ENCODE peak calls at places on chromosomes 3 and 15, in ten cellular contexts. N is CD8-positive, alpha-beta T cell; R is transverse colon; F is fibroblast of mammary gland; Y is cardiac muscle cell; K is cardiac fibroblast; V is heart left ventricle; J is tibial nerve; C is lower lobe of right lung; M is lower leg skin. W is an unnamed sample.

GRCh38 chr3:69422751-69423150 is 36.9 kb upstream of the FRMD4B start:
- DNase-seq in N (no peak), R (no peak), Y (no peak), C (no peak), F (peak; percentile 75), V (no peak), M (no peak), J (no peak), K (peak; percentile 56), W (no peak)

GRCh38 chr15:51234181-51234927 is 104.0 kb downstream of the CYP19A1 start:
- DNase-seq in Y (no peak), R (no peak), V (no peak), N (no peak), F (peak; percentile 28), J (no peak), K (no peak), M (no peak), C (no peak), W (no peak)

GRCh38 chr3:37183375-37183831 is 9.0 kb upstream of the LRRFIP2 start:
- DNase-seq in J (no peak), R (no peak), Y (no peak), F (peak; percentile 97), M (no peak), K (peak; percentile 94), C (no peak), V (no peak), N (no peak), W (peak; percentile 87)

GRCh38 chr3:114566162-114566755 is 272.4 kb downstream of the TIGIT start:
- DNase-seq in R (no peak), Y (no peak), C (no peak), M (no peak), J (no peak), K (no peak), F (no peak), N (no peak), V (no peak), W (no peak)

GRCh38 chr3:150179330-150179729 is 208.6 kb upstream of the PFN2 start:
- DNase-seq in R (no peak), V (no peak), N (no peak), K (no peak), M (no peak), Y (no peak), F (no peak), J (no peak), C (no peak), W (no peak)

GRCh38 chr15:88139936-88140335 is 116.6 kb downstream of the NTRK3 start:
- DNase-seq in J (no peak), C (no peak), R (no peak), V (no peak), K (no peak), M (no peak), Y (no peak), N (no peak), F (no peak), W (no peak)

GRCh38 chr3:168997488-168997887 is 666.0 kb downstream of the MECOM start:
- DNase-seq in R (no peak), Y (no peak), M (no peak), J (no peak), F (no peak), N (no peak), K (no peak), V (no peak), C (no peak), W (no peak)

GRCh38 chr3:78035020-78035660 is 995.2 kb downstream of the ROBO2 start:
- DNase-seq in R (no peak), F (no peak), Y (no peak), V (no peak), K (no peak), C (no peak), N (no peak), M (no peak), J (no peak), W (no peak)

GRCh38 chr3:37291275-37291700 is 116.9 kb upstream of the LRRFIP2 start:
- DNase-seq in V (no peak), J (no peak), R (no peak), C (no peak), Y (no peak), F (peak; percentile 86), M (no peak), N (no peak), K (peak; percentile 53), W (peak; percentile 70)

GRCh38 chr15:22887157-22887951 is 48.9 kb downstream of the NIPA2 start:
- DNase-seq in Y (no peak), C (no peak), N (no peak), M (peak; percentile 84), R (peak; percentile 64), K (peak; percentile 51), F (peak; percentile 97), J (no peak), V (peak; percentile 34), W (peak; percentile 45)

GRCh38 chr3:82198009-82198408 is 436.6 kb upstream of the GBE1 start:
- DNase-seq in K (no peak), M (no peak), R (no peak), F (no peak), Y (no peak), J (no peak), C (no peak), N (no peak), V (no peak), W (no peak)

GRCh38 chr15:100174532-100174931 is 167.2 kb downstream of the ADAMTS17 start:
- DNase-seq in R (no peak), C (no peak), M (no peak), V (no peak), K (no peak), Y (no peak), J (no peak), F (no peak), N (no peak), W (no peak)
- TF ChIP-seq CTCF in R (no peak), C (no peak), M (no peak), V (no peak), K (no peak), Y (no peak), J (no peak), F (no peak), N (no peak), W (no peak)

GRCh38 chr3:191809326-191809949 is 348.5 kb downstream of the PYDC2 start:
- DNase-seq in F (peak; percentile 1), J (no peak), V (no peak), Y (no peak), M (no peak), K (no peak), C (no peak), N (no peak), R (no peak), W (no peak)
- TF ChIP-seq CTCF in F (peak; percentile 0), J (no peak), V (no peak), Y (no peak), M (no peak), K (no peak), C (no peak), N (no peak), R (no peak), W (peak; percentile 27)

DNA sequence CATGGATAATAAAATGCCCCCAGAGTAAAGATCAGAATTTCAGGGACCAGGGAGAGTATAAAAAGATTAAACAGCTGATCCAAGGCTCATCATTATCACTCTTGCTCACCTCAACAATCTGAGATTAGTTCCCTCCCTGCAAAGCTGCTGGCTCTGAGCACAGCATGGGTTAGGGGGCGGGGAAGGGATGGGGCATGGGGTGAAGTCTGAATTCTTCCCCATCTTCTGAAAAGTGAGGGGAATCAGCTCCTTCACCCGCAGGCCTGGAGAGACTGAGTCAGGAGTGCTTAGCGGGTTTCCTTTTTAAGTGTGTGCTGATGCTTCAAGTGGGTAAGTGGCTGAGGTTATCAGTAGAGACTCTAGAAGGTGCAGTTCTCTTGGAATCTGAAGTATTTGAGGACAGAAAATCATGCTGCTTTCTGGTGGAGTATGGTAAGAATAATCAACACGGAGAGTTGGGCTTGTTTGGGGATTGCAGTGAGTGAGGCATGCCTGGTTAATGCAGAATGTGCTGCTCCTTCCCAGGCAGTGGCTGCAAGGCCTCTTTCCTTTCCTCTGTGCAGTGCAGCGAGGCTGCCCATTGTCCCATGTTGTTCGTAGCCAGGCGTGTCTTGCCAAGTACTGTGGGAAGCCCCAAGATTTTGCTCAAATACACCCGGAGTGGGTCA is 59.2 kb upstream of the TRAK1 start:
- DNase-seq in C (no peak), F (no peak), J (no peak), V (no peak), M (peak; percentile 83), N (no peak), Y (peak; percentile 80), K (peak; percentile 43), R (no peak), W (no peak)
- TF ChIP-seq CTCF in C (no peak), F (no peak), J (no peak), V (no peak), M (no peak), N (no peak), Y (no peak), K (no peak), R (no peak), W (no peak)

GRCh38 chr3:38623539-38623938 is 25.9 kb downstream of the SCN5A start:
- DNase-seq in N (no peak), Y (peak; percentile 35), C (no peak), F (no peak), J (no peak), R (no peak), M (no peak), V (no peak), K (no peak), W (no peak)
- TF ChIP-seq CTCF in N (no peak), Y (peak; percentile 5), C (no peak), F (no peak), J (no peak), R (no peak), M (no peak), V (no peak), K (no peak), W (no peak)

GRCh38 chr3:192449036-192449435 is 278.3 kb downstream of the FGF12 start:
- DNase-seq in V (no peak), C (no peak), K (no peak), M (no peak), F (peak; percentile 8), J (no peak), R (no peak), Y (no peak), N (no peak), W (no peak)
- TF ChIP-seq CTCF in V (peak; percentile 32), C (no peak), K (peak; percentile 29), M (no peak), F (peak; percentile 39), J (no peak), R (no peak), Y (peak; percentile 24), N (no peak), W (no peak)

GRCh38 chr3:192772495-192772894 is 45.2 kb upstream of the FGF12 start:
- DNase-seq in K (peak; percentile 25), C (no peak), F (peak; percentile 37), N (no peak), R (no peak), M (no peak), J (no peak), V (peak; percentile 29), Y (peak; percentile 50), W (peak; percentile 20)
- TF ChIP-seq CTCF in K (peak; percentile 59), C (peak; percentile 44), F (peak; percentile 43), N (no peak), R (no peak), M (no peak), J (no peak), V (peak; percentile 58), Y (peak; percentile 44), W (peak; percentile 58)

DNA sequence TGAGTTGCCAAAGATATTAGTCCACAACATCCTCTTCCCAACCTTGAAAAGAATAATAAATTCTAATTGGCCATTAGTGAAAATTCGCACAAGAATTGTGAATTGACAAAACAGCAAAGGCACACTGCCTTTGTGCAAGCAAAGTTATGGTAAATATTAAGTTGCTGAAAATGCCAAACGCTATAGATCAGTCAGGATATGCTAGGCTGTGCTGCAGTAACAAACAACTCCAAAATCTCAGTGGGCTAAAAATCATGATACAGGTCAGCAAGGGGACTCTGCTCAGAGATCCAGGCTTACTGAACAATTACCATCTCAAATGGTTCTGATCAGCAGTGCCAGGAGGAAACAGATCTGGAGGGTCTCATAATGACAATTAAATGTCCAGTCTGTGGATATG is 238.0 kb upstream of the IGF1R start:
- DNase-seq in J (no peak), V (no peak), Y (no peak), F (no peak), M (no peak), K (no peak), N (no peak), R (no peak), C (no peak), W (no peak)
- TF ChIP-seq CTCF in J (no peak), V (no peak), Y (no peak), F (no peak), M (no peak), K (no peak), N (no peak), R (no peak), C (no peak), W (no peak)

W was measured in AG09309.